ENCODE peak calls at places on chromosomes 1 and 21, in ten cellular contexts. Y is kidney; B is GOT3; L is stimulated activated CD4-positive, alpha-beta T cell treated with anti-CD3 and anti-CD28 coated beads, Interleukin-4, amount 100 ng/mL, for 24 hours; I is activated T-helper 1 cell treated with Interleukin-2 at 50 U/mL for 16 hours; O is lung; D is B cell; T is sciatic nerve; S is osteocyte; W is NCI-H69. U is an unnamed sample.

GRCh38 chr1:203492486-203493130 is 1.3 kb upstream of the OPTC start:
- DNase-seq in Y (no peak), B (no peak), L (no peak), I (no peak), O (no peak), D (no peak), T (no peak), S (no peak), W (peak), U (no peak)

GRCh38 chr1:177973585-177973984 is 3.7 kb upstream of the SEC16B start:
- DNase-seq in Y (no peak), B (no peak), L (no peak), I (no peak), O (no peak), D (no peak), T (no peak), S (no peak), W (no peak), U (no peak)

GRCh38 chr1:61323681-61324328 is 241.4 kb downstream of the NFIA start:
- DNase-seq in Y (no peak), B (no peak), L (no peak), I (no peak), O (no peak), D (no peak), T (no peak), S (no peak), W (peak), U (no peak)

GRCh38 chr1:109792056-109792831 is 28.5 kb upstream of the EPS8L3 start:
- DNase-seq in Y (peak), B (no peak), L (no peak), I (no peak), O (peak), D (no peak), T (peak), S (peak), W (peak), U (no peak)

GRCh38 chr1:77388655-77389054 is 106.8 kb downstream of the AK5 start:
- DNase-seq in Y (no peak), B (no peak), L (no peak), I (no peak), O (no peak), D (no peak), T (no peak), S (no peak), W (no peak), U (no peak)

GRCh38 chr1:244854865-244855578 is 9.3 kb downstream of the HNRNPU start:
- DNase-seq in Y (no peak), B (no peak), L (no peak), I (no peak), O (no peak), D (no peak), T (no peak), S (no peak), W (no peak), U (no peak)

GRCh38 chr21:36437745-36438128 is 42.2 kb downstream of the CLDN14 start:
- DNase-seq in Y (no peak), B (no peak), L (no peak), I (no peak), O (no peak), D (no peak), T (no peak), S (no peak), W (no peak), U (no peak)

GRCh38 chr1:109412551-109412950 is 13.7 kb downstream of the PSMA5 start:
- DNase-seq in Y (no peak), B (no peak), L (no peak), I (no peak), O (no peak), D (no peak), T (no peak), S (no peak), W (no peak), U (no peak)

GRCh38 chr21:37130971-37131370 is 57.9 kb downstream of the TTC3 start:
- DNase-seq in Y (no peak), B (no peak), L (no peak), I (no peak), O (no peak), D (no peak), T (no peak), S (no peak), W (no peak), U (no peak)

GRCh38 chr21:36738489-36739126 is 39.7 kb downstream of the SIM2 start:
- DNase-seq in Y (no peak), B (no peak), L (no peak), I (no peak), O (no peak), D (no peak), T (no peak), S (no peak), W (peak), U (peak)